ENCODE peak calls at places on chromosomes 3 and 15, in five cellular contexts. S is A673, M is H9, F is mesothelial cell of epicardium, J is spleen. T is an unnamed sample.

GRCh38 chr3:127034195-127034989 is 51.5 kb downstream of the PLXNA1 start:
- DNase-seq in S (no peak), M (no peak), F (no peak), J (peak), T (no peak)

GRCh38 chr3:71176366-71176765 is 407.2 kb downstream of the FOXP1 start:
- DNase-seq in S (no peak), M (peak), F (no peak), J (no peak), T (no peak)

GRCh38 chr3:138752886-138753285 is 81.8 kb downstream of the PIK3CB start:
- DNase-seq in S (no peak), M (no peak), F (no peak), J (no peak), T (no peak)

GRCh38 chr3:171673951-171674350 is 136.3 kb downstream of the PLD1 start:
- DNase-seq in S (no peak), M (no peak), F (no peak), J (no peak), T (no peak)

GRCh38 chr3:38511546-38511945 is 15.4 kb downstream of the EXOG start:
- DNase-seq in S (no peak), M (no peak), F (no peak), J (no peak), T (no peak)

GRCh38 chr3:155766206-155766605 is 21.3 kb upstream of the PLCH1 start:
- DNase-seq in S (no peak), M (no peak), F (no peak), J (no peak), T (no peak)

GRCh38 chr15:89876736-89877135 is 17.1 kb downstream of the AP3S2 start:
- DNase-seq in S (no peak), M (no peak), F (no peak), J (no peak), T (no peak)

GRCh38 chr3:52346623-52347530 is 30.8 kb downstream of the DNAH1 start:
- DNase-seq in S (no peak), M (no peak), F (no peak), J (no peak), T (no peak)

GRCh38 chr3:195760345-195760983 is 39.7 kb downstream of the MUC20 start:
- DNase-seq in S (no peak), M (no peak), F (no peak), J (peak), T (no peak)

GRCh38 chr3:129855454-129856419 is 37.8 kb downstream of the TMCC1 start:
- DNase-seq in S (peak), M (no peak), F (no peak), J (no peak), T (no peak)

GRCh38 chr3:195260286-195260905 is 10.6 kb downstream of the XXYLT1 start:
- DNase-seq in S (peak), M (peak), F (no peak), J (no peak), T (peak)

GRCh38 chr3:4586381-4586780 is 93.2 kb downstream of the ITPR1 start:
- DNase-seq in S (no peak), M (no peak), F (no peak), J (no peak), T (no peak)

GRCh38 chr3:31968391-31968926 is 12.6 kb downstream of the OSBPL10 start:
- DNase-seq in S (peak), M (no peak), F (no peak), J (no peak), T (no peak)

GRCh38 chr3:141618103-141618502 is 120.0 kb upstream of the RNF7 start:
- DNase-seq in S (no peak), M (no peak), F (no peak), J (no peak), T (no peak)

GRCh38 chr15:55247766-55248427 is 41.7 kb downstream of the RAB27A start:
- DNase-seq in S (no peak), M (no peak), F (no peak), J (peak), T (no peak)

GRCh38 chr3:99862208-99862607 is 44.5 kb downstream of the CMSS1 start:
- DNase-seq in S (no peak), M (no peak), F (no peak), J (no peak), T (no peak)

GRCh38 chr3:186283651-186284445 is 78.2 kb downstream of the DGKG start:
- DNase-seq in S (no peak), M (no peak), F (no peak), J (no peak), T (no peak)

GRCh38 chr3:152398495-152398894 is 129.8 kb downstream of the MBNL1 start:
- DNase-seq in S (peak), M (no peak), F (no peak), J (no peak), T (no peak)

GRCh38 chr3:191238321-191238817 is 39.3 kb downstream of the OSTN start:
- DNase-seq in S (no peak), M (no peak), F (no peak), J (no peak), T (no peak)

GRCh38 chr3:122786067-122786466 is 7.6 kb downstream of the HSPBAP1 start:
- DNase-seq in S (no peak), M (no peak), F (no peak), J (no peak), T (no peak)

DNA sequence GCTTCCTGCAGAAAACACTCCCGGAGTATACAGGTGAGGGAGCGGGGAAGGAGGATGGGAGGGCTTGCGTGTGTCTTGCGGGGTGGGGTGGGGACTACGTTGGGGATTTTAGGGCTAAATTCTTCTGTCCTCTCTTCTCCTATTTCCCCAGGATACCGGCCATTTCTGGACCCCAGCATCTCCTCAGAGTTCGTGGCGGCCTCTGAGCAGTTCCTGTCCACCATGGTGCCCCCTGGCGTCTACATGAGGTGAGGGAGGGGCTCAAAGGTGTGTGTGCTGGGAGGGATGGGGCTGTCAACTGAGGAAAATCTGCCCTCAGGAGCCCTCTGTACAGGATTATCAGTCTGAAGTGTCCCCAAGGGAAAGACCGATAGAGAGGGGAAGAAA is 6.6 kb downstream of the DUOX1 start:
- DNase-seq in S (no peak), M (peak), F (no peak), J (peak), T (no peak)
- TF ChIP-seq CTCF in S (no peak), M (peak), F (no peak), J (no peak), T (peak)

GRCh38 chr3:46908294-46908985 is 30.9 kb downstream of the PTH1R start:
- DNase-seq in S (no peak), M (no peak), F (no peak), J (peak), T (no peak)
- TF ChIP-seq CTCF in S (no peak), M (no peak), F (no peak), J (no peak), T (no peak)

GRCh38 chr15:29944925-29945324 is 122.7 kb upstream of the TJP1 start:
- DNase-seq in S (no peak), M (no peak), F (no peak), J (no peak), T (no peak)

GRCh38 chr15:29939404-29939803 is 117.1 kb upstream of the TJP1 start:
- DNase-seq in S (no peak), M (no peak), F (no peak), J (no peak), T (no peak)

GRCh38 chr15:29938701-29939340 is 116.6 kb upstream of the TJP1 start:
- DNase-seq in S (peak), M (no peak), F (no peak), J (no peak), T (no peak)

GRCh38 chr15:29942548-29942947 is 120.3 kb upstream of the TJP1 start:
- DNase-seq in S (no peak), M (no peak), F (no peak), J (no peak), T (no peak)

GRCh38 chr15:29942144-29942543 is 119.9 kb upstream of the TJP1 start:
- DNase-seq in S (peak), M (no peak), F (no peak), J (no peak), T (no peak)
- TF ChIP-seq CTCF in S (peak), M (peak), F (no peak), J (no peak), T (no peak)

GRCh38 chr3:46693038-46693896 is at the start of gene ALS2CL:
- DNase-seq in S (peak), M (peak), F (no peak), J (peak), T (peak)

GRCh38 chr3:46695962-46696922 is 2.8 kb upstream of the ALS2CL start:
- DNase-seq in S (no peak), M (no peak), F (no peak), J (no peak), T (no peak)

GRCh38 chr3:46694520-46694919 is 1.0 kb upstream of the ALS2CL start:
- DNase-seq in S (no peak), M (no peak), F (no peak), J (no peak), T (no peak)

GRCh38 chr3:46693897-46694235 is 387 bp upstream of the ALS2CL start:
- DNase-seq in S (no peak), M (no peak), F (no peak), J (peak), T (no peak)

DNA sequence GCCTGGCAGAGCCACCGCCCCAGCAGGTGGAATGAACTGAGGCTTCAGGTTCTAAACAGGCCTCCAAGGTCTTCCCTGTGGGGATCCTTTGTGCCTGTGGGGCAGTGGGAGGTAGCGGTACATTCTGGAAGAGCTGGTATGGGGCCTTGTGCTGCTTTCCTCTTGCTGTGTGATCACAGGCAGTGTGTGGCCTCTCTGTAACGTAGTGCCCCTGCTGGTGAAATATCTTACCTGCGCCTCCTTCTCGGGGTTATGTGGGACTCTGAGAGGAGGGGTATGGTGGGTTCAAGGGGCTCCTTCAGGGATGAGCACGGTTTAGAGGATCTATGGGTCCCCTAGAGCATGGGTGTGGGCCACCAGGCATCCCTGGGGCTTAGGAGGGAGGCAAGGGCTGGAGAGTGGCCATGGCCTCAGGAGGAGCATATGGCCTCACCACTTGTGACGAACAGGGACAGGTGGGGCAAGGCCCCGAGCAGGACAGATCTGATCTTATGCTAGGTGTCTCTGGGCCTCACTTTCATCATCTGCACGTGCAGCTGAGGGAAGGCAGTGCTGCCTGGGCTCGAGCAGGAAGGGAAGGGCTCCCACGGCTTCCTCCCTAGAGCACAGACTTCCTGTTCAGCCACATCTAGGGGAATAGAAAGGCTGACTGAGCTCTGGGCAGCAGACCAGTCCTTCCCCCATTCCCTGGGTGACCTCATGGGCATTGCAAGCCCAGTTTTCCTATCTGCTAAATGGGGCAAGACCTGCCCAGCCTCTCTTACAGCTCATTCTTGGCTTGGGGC is 1.9 kb upstream of the ALS2CL start:
- DNase-seq in S (peak), M (peak), F (no peak), J (peak), T (peak)
- TF ChIP-seq CTCF in S (peak), M (peak), F (no peak), J (no peak), T (no peak)

GRCh38 chr3:16187213-16187790 is 12.8 kb downstream of the GALNT15 start:
- DNase-seq in S (no peak), M (no peak), F (no peak), J (no peak), T (no peak)
- TF ChIP-seq CTCF in S (no peak), M (no peak), F (no peak), J (no peak), T (no peak)

GRCh38 chr15:77517579-77517978 is 96.9 kb downstream of the HMG20A start:
- DNase-seq in S (no peak), M (no peak), F (no peak), J (no peak), T (no peak)
- TF ChIP-seq CTCF in S (no peak), M (no peak), F (no peak), J (no peak), T (no peak)

DNA sequence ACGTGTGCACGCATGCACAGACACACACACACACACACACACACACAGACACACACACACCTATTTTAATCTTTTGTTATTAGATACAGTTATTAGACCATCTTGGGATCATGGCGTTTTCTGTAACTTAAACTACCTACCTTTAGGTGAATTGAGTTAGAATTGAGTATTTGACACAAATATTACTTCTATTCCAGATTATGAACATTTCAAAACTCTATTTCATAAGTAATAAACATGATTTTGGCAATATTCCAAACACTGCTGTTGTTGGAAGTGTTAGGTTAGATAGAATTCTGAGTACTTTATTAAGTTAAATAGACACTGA is 65.6 kb downstream of the GLCE start:
- DNase-seq in S (no peak), M (no peak), F (no peak), J (no peak), T (no peak)
- TF ChIP-seq CTCF in S (peak), M (no peak), F (no peak), J (no peak), T (no peak)